ENCODE peak calls at places on chromosomes 1 and 21, in nine cellular contexts. F, J, I, O, S, Q, U, B and M are unnamed samples.

GRCh38 chr21:46323227-46323709 is 402 bp downstream of the C21orf58 start:
- DNase-seq in F (no peak), J (no peak), I (peak), O (peak), S (no peak), Q (peak), U (no peak), B (no peak), M (no peak)

GRCh38 chr1:113783254-113784103 is 24.2 kb upstream of the PHTF1 start:
- DNase-seq in F (no peak), J (no peak), I (peak), O (no peak), S (no peak), Q (peak), U (peak), B (no peak), M (peak)

GRCh38 chr21:35102488-35103407 is 53.6 kb upstream of the RUNX1 start:
- DNase-seq in F (no peak), J (no peak), I (no peak), O (no peak), S (peak), Q (peak), U (peak), B (peak), M (peak)

GRCh38 chr1:245858683-245859509 is 648.2 kb downstream of the SMYD3 start:
- DNase-seq in F (no peak), J (no peak), I (no peak), O (no peak), S (no peak), Q (peak), U (peak), B (no peak), M (no peak)

GRCh38 chr1:10945988-10946387 is 66.5 kb upstream of the TARDBP start:
- DNase-seq in F (no peak), J (no peak), I (no peak), O (no peak), S (no peak), Q (no peak), U (no peak), B (no peak), M (no peak)

GRCh38 chr1:192263436-192263835 is 53.4 kb upstream of the RGS21 start:
- DNase-seq in F (no peak), J (no peak), I (no peak), O (no peak), S (no peak), Q (peak), U (peak), B (no peak), M (no peak)

GRCh38 chr1:175397103-175397502 is 204.5 kb upstream of the KIAA0040 start:
- DNase-seq in F (no peak), J (no peak), I (no peak), O (no peak), S (no peak), Q (no peak), U (no peak), B (no peak), M (no peak)

GRCh38 chr1:211910136-211910884 is 79.7 kb upstream of the LPGAT1 start:
- DNase-seq in F (no peak), J (no peak), I (no peak), O (no peak), S (no peak), Q (no peak), U (no peak), B (no peak), M (no peak)

GRCh38 chr1:30372792-30373433 is 350.5 kb downstream of the MATN1 start:
- DNase-seq in F (no peak), J (no peak), I (no peak), O (no peak), S (no peak), Q (no peak), U (no peak), B (no peak), M (no peak)

GRCh38 chr1:112636597-112637256 is 17.1 kb downstream of the CAPZA1 start:
- DNase-seq in F (no peak), J (no peak), I (no peak), O (no peak), S (no peak), Q (no peak), U (no peak), B (no peak), M (peak)

GRCh38 chr1:15810073-15810472 is 2.6 kb upstream of the UQCRHL start:
- DNase-seq in F (no peak), J (no peak), I (no peak), O (no peak), S (no peak), Q (no peak), U (no peak), B (no peak), M (peak)

GRCh38 chr1:29145739-29146437 is 22.2 kb upstream of the TMEM200B start:
- DNase-seq in F (no peak), J (no peak), I (peak), O (no peak), S (no peak), Q (no peak), U (peak), B (no peak), M (no peak)

GRCh38 chr1:77039739-77040138 is 172.5 kb downstream of the ST6GALNAC5 start:
- DNase-seq in F (peak), J (no peak), I (peak), O (no peak), S (no peak), Q (peak), U (peak), B (peak), M (peak)

GRCh38 chr1:185560760-185561159 is 173.4 kb upstream of the HMCN1 start:
- DNase-seq in F (no peak), J (no peak), I (no peak), O (no peak), S (no peak), Q (no peak), U (no peak), B (no peak), M (no peak)

GRCh38 chr1:192476802-192477298 is 98.7 kb upstream of the RGS1 start:
- DNase-seq in F (peak), J (no peak), I (no peak), O (no peak), S (no peak), Q (peak), U (peak), B (peak), M (no peak)

GRCh38 chr21:44349847-44350772 is 3.3 kb upstream of the TRPM2 start:
- DNase-seq in F (no peak), J (no peak), I (no peak), O (no peak), S (no peak), Q (no peak), U (no peak), B (peak), M (no peak)

GRCh38 chr1:239976130-239976968 is 115.3 kb upstream of the FMN2 start:
- DNase-seq in F (peak), J (no peak), I (peak), O (peak), S (peak), Q (peak), U (peak), B (peak), M (peak)

GRCh38 chr1:184745929-184746583 is 8.6 kb downstream of the EDEM3 start:
- DNase-seq in F (no peak), J (no peak), I (no peak), O (no peak), S (no peak), Q (peak), U (no peak), B (no peak), M (no peak)

GRCh38 chr1:150535511-150536281 is 13.5 kb upstream of the ADAMTSL4 start:
- DNase-seq in F (no peak), J (no peak), I (peak), O (no peak), S (no peak), Q (peak), U (no peak), B (no peak), M (no peak)

GRCh38 chr1:24464378-24464770 is 38.3 kb upstream of the RCAN3 start:
- DNase-seq in F (no peak), J (no peak), I (peak), O (no peak), S (no peak), Q (no peak), U (no peak), B (no peak), M (no peak)

GRCh38 chr21:46226146-46226545 is 2.4 kb downstream of the LSS start:
- DNase-seq in F (no peak), J (no peak), I (no peak), O (no peak), S (no peak), Q (peak), U (no peak), B (no peak), M (no peak)

GRCh38 chr1:161119379-161120061 is 1.6 kb downstream of the NIT1 start:
- DNase-seq in F (peak), J (no peak), I (peak), O (no peak), S (peak), Q (peak), U (peak), B (no peak), M (no peak)

GRCh38 chr1:116411784-116412479 is 38.9 kb downstream of the ATP1A1 start:
- DNase-seq in F (no peak), J (no peak), I (no peak), O (no peak), S (no peak), Q (peak), U (peak), B (no peak), M (no peak)

GRCh38 chr1:151728151-151728711 is 6.9 kb downstream of the RIIAD1 start:
- DNase-seq in F (no peak), J (no peak), I (no peak), O (no peak), S (no peak), Q (no peak), U (peak), B (peak), M (peak)

GRCh38 chr1:226938903-226939438 is 1.1 kb upstream of the COQ8A start:
- DNase-seq in F (peak), J (no peak), I (no peak), O (peak), S (no peak), Q (peak), U (peak), B (no peak), M (peak)

GRCh38 chr21:45944601-45945000 is 37.0 kb upstream of the COL6A1 start:
- DNase-seq in F (no peak), J (no peak), I (no peak), O (no peak), S (no peak), Q (no peak), U (no peak), B (no peak), M (no peak)

GRCh38 chr1:5312870-5313269 is 658.5 kb downstream of the AJAP1 start:
- DNase-seq in F (no peak), J (no peak), I (no peak), O (peak), S (no peak), Q (no peak), U (no peak), B (no peak), M (no peak)